ENCODE peak calls at places on chromosome 15, in seven cellular contexts. One of them, this sample, is unnamed. For H3K4me1, the result is how much of the 10 kb centered on the place peaks cover.

GRCh38 chr15:87287156-87287555 is 969.4 kb downstream of the NTRK3 start:
- DNase-seq in tibial nerve: no peak
- DNase-seq in stomach: no peak
- DNase-seq in transverse colon: no peak
- DNase-seq in IMR-90: peak
- DNase-seq in lower lobe of right lung: no peak
- DNase-seq in ovary: no peak
- DNase-seq in this sample: no peak

GRCh38 chr15:40106203-40107161 is 2.2 kb downstream of the BMF start:
- DNase-seq in ovary: peak
- DNase-seq in transverse colon: peak
- DNase-seq in IMR-90: peak
- DNase-seq in stomach: peak
- DNase-seq in lower lobe of right lung: peak
- DNase-seq in tibial nerve: peak
- DNase-seq in this sample: peak

GRCh38 chr15:23566070-23567050 is 886 bp downstream of the MKRN3 start:
- DNase-seq in transverse colon: no peak
- DNase-seq in ovary: no peak
- DNase-seq in stomach: no peak
- DNase-seq in IMR-90: no peak
- DNase-seq in lower lobe of right lung: no peak
- DNase-seq in tibial nerve: no peak
- DNase-seq in this sample: no peak

GRCh38 chr15:41965441-41966413 is 6.6 kb downstream of the EHD4 start:
- DNase-seq in stomach: peak
- DNase-seq in transverse colon: peak
- DNase-seq in tibial nerve: no peak
- DNase-seq in ovary: no peak
- DNase-seq in IMR-90: peak
- DNase-seq in lower lobe of right lung: no peak
- DNase-seq in this sample: peak

GRCh38 chr15:85142324-85142723 is 160.7 kb downstream of the PDE8A start:
- DNase-seq in stomach: no peak
- DNase-seq in tibial nerve: no peak
- DNase-seq in IMR-90: peak
- DNase-seq in ovary: no peak
- DNase-seq in lower lobe of right lung: no peak
- DNase-seq in transverse colon: no peak
- DNase-seq in this sample: no peak

GRCh38 chr15:62626903-62627302 is 415.6 kb upstream of the TPM1 start:
- DNase-seq in lower lobe of right lung: no peak
- DNase-seq in transverse colon: no peak
- DNase-seq in ovary: no peak
- DNase-seq in stomach: no peak
- DNase-seq in tibial nerve: no peak
- DNase-seq in IMR-90: no peak
- DNase-seq in this sample: no peak

GRCh38 chr15:50231761-50232160 is 33.8 kb downstream of the HDC start:
- DNase-seq in transverse colon: no peak
- DNase-seq in stomach: no peak
- DNase-seq in ovary: no peak
- DNase-seq in tibial nerve: no peak
- DNase-seq in lower lobe of right lung: no peak
- DNase-seq in IMR-90: no peak
- DNase-seq in this sample: no peak

GRCh38 chr15:70833897-70834765 is 19.8 kb downstream of the LARP6 start:
- DNase-seq in tibial nerve: no peak
- DNase-seq in ovary: no peak
- DNase-seq in stomach: no peak
- DNase-seq in transverse colon: no peak
- DNase-seq in IMR-90: peak
- DNase-seq in lower lobe of right lung: no peak
- DNase-seq in this sample: no peak

GRCh38 chr15:86079491-86080266 is at the start of gene AGBL1:
- DNase-seq in ovary: no peak
- DNase-seq in transverse colon: no peak
- DNase-seq in lower lobe of right lung: peak
- DNase-seq in IMR-90: no peak
- DNase-seq in stomach: no peak
- DNase-seq in tibial nerve: no peak
- DNase-seq in this sample: no peak

GRCh38 chr15:101060576-101061551 is 141.7 kb downstream of the LRRK1 start:
- DNase-seq in IMR-90: no peak
- DNase-seq in tibial nerve: no peak
- DNase-seq in transverse colon: peak
- DNase-seq in ovary: no peak
- DNase-seq in lower lobe of right lung: no peak
- DNase-seq in stomach: peak
- DNase-seq in this sample: no peak

GRCh38 chr15:33400941-33401340 is 90.2 kb downstream of the RYR3 start:
- DNase-seq in transverse colon: no peak
- DNase-seq in IMR-90: no peak
- DNase-seq in ovary: no peak
- DNase-seq in stomach: no peak
- DNase-seq in lower lobe of right lung: no peak
- DNase-seq in tibial nerve: no peak
- DNase-seq in this sample: no peak

GRCh38 chr15:64009798-64010241 is 36.5 kb downstream of the DAPK2 start:
- DNase-seq in IMR-90: peak
- DNase-seq in ovary: no peak
- DNase-seq in stomach: no peak
- DNase-seq in tibial nerve: no peak
- DNase-seq in transverse colon: no peak
- DNase-seq in lower lobe of right lung: no peak
- DNase-seq in this sample: no peak

GRCh38 chr15:40991355-40991754 is 38.1 kb downstream of the CHAC1 start:
- DNase-seq in tibial nerve: no peak
- DNase-seq in ovary: no peak
- DNase-seq in stomach: no peak
- DNase-seq in lower lobe of right lung: no peak
- DNase-seq in IMR-90: no peak
- DNase-seq in transverse colon: no peak
- DNase-seq in this sample: no peak

GRCh38 chr15:31262901-31263671 is 63.5 kb upstream of the KLF13 start:
- DNase-seq in stomach: peak
- DNase-seq in IMR-90: peak
- DNase-seq in tibial nerve: no peak
- DNase-seq in ovary: peak
- DNase-seq in transverse colon: peak
- DNase-seq in lower lobe of right lung: peak
- DNase-seq in this sample: peak

GRCh38 chr15:78037328-78037727 is 40.2 kb downstream of the TBC1D2B start:
- DNase-seq in ovary: no peak
- DNase-seq in lower lobe of right lung: no peak
- DNase-seq in transverse colon: no peak
- DNase-seq in tibial nerve: no peak
- DNase-seq in IMR-90: no peak
- DNase-seq in stomach: no peak
- DNase-seq in this sample: no peak

GRCh38 chr15:63185206-63185605 is 4.2 kb upstream of the RAB8B start:
- DNase-seq in lower lobe of right lung: no peak
- DNase-seq in stomach: no peak
- DNase-seq in transverse colon: no peak
- DNase-seq in IMR-90: no peak
- DNase-seq in ovary: no peak
- DNase-seq in tibial nerve: no peak
- DNase-seq in this sample: no peak

GRCh38 chr15:90540768-90541167 is 11.0 kb downstream of the CRTC3 start:
- DNase-seq in IMR-90: no peak
- DNase-seq in ovary: no peak
- DNase-seq in tibial nerve: no peak
- DNase-seq in stomach: no peak
- DNase-seq in lower lobe of right lung: no peak
- DNase-seq in transverse colon: no peak
- DNase-seq in this sample: no peak

GRCh38 chr15:90547545-90547944 is 17.8 kb downstream of the CRTC3 start:
- DNase-seq in ovary: no peak
- DNase-seq in transverse colon: no peak
- DNase-seq in lower lobe of right lung: no peak
- DNase-seq in stomach: no peak
- DNase-seq in IMR-90: no peak
- DNase-seq in tibial nerve: no peak
- DNase-seq in this sample: no peak

GRCh38 chr15:90539789-90540188 is 10.1 kb downstream of the CRTC3 start:
- DNase-seq in stomach: no peak
- DNase-seq in lower lobe of right lung: no peak
- DNase-seq in ovary: no peak
- DNase-seq in tibial nerve: no peak
- DNase-seq in transverse colon: no peak
- DNase-seq in IMR-90: no peak
- DNase-seq in this sample: no peak

GRCh38 chr15:90550919-90551318 is 21.2 kb downstream of the CRTC3 start:
- DNase-seq in stomach: no peak
- DNase-seq in ovary: no peak
- DNase-seq in tibial nerve: no peak
- DNase-seq in IMR-90: no peak
- DNase-seq in lower lobe of right lung: no peak
- DNase-seq in transverse colon: no peak
- DNase-seq in this sample: no peak

DNA sequence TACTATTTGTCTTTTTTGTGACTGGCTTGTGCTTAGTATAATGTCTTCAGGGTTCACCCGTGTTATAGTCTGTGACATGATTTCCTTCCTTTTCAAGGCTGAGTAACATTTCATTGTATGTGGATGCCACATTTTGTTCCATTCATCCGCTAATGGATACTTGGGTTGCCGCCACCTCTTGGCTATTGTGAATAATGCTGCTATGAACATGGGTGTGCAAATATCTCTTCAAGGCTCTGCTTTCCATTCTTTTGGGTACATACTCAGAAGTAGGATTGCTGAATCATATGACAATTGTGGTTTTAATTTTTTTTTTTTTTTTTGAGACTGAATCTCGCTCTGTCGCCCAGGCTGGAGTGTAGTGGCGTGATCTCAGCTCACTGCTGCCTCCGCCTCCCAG is 15.4 kb downstream of the CRTC3 start:
- DNase-seq in IMR-90: no peak
- DNase-seq in transverse colon: no peak
- DNase-seq in ovary: no peak
- DNase-seq in stomach: no peak
- DNase-seq in tibial nerve: no peak
- DNase-seq in lower lobe of right lung: no peak
- DNase-seq in this sample: no peak
- TF ChIP-seq CTCF in IMR-90: no peak
- TF ChIP-seq CTCF in transverse colon: no peak
- TF ChIP-seq CTCF in ovary: no peak
- TF ChIP-seq CTCF in stomach: no peak
- TF ChIP-seq CTCF in tibial nerve: no peak
- TF ChIP-seq CTCF in lower lobe of right lung: no peak
- TF ChIP-seq CTCF in this sample: no peak

GRCh38 chr15:75043509-75044257 is 20.3 kb downstream of the PPCDC start:
- DNase-seq in ovary: peak
- DNase-seq in transverse colon: peak
- DNase-seq in tibial nerve: peak
- DNase-seq in IMR-90: peak
- DNase-seq in lower lobe of right lung: peak
- DNase-seq in stomach: peak
- DNase-seq in this sample: peak

GRCh38 chr15:75048394-75048793 is 25.0 kb downstream of the PPCDC start:
- DNase-seq in IMR-90: no peak
- DNase-seq in tibial nerve: no peak
- DNase-seq in ovary: no peak
- DNase-seq in stomach: no peak
- DNase-seq in lower lobe of right lung: no peak
- DNase-seq in transverse colon: no peak
- DNase-seq in this sample: no peak

GRCh38 chr15:75042730-75043508 is 19.5 kb downstream of the PPCDC start:
- DNase-seq in transverse colon: peak
- DNase-seq in lower lobe of right lung: peak
- DNase-seq in stomach: peak
- DNase-seq in IMR-90: peak
- DNase-seq in ovary: peak
- DNase-seq in tibial nerve: peak
- DNase-seq in this sample: peak

GRCh38 chr15:75045332-75046015 is 22.1 kb downstream of the PPCDC start:
- DNase-seq in ovary: no peak
- DNase-seq in transverse colon: no peak
- DNase-seq in lower lobe of right lung: no peak
- DNase-seq in stomach: no peak
- DNase-seq in IMR-90: no peak
- DNase-seq in tibial nerve: no peak
- DNase-seq in this sample: no peak

GRCh38 chr15:75044258-75044878 is 21.0 kb downstream of the PPCDC start:
- DNase-seq in stomach: no peak
- DNase-seq in tibial nerve: no peak
- DNase-seq in lower lobe of right lung: no peak
- DNase-seq in ovary: no peak
- DNase-seq in transverse colon: no peak
- DNase-seq in IMR-90: no peak
- DNase-seq in this sample: no peak
- H3K4me1 ChIP-seq in stomach: half or more
- H3K4me1 ChIP-seq in tibial nerve: half or more
- H3K4me1 ChIP-seq in lower lobe of right lung: half or more
- H3K4me1 ChIP-seq in ovary: under half
- H3K4me1 ChIP-seq in transverse colon: half or more
- H3K4me1 ChIP-seq in IMR-90: under half
- H3K4me1 ChIP-seq in this sample: half or more

DNA sequence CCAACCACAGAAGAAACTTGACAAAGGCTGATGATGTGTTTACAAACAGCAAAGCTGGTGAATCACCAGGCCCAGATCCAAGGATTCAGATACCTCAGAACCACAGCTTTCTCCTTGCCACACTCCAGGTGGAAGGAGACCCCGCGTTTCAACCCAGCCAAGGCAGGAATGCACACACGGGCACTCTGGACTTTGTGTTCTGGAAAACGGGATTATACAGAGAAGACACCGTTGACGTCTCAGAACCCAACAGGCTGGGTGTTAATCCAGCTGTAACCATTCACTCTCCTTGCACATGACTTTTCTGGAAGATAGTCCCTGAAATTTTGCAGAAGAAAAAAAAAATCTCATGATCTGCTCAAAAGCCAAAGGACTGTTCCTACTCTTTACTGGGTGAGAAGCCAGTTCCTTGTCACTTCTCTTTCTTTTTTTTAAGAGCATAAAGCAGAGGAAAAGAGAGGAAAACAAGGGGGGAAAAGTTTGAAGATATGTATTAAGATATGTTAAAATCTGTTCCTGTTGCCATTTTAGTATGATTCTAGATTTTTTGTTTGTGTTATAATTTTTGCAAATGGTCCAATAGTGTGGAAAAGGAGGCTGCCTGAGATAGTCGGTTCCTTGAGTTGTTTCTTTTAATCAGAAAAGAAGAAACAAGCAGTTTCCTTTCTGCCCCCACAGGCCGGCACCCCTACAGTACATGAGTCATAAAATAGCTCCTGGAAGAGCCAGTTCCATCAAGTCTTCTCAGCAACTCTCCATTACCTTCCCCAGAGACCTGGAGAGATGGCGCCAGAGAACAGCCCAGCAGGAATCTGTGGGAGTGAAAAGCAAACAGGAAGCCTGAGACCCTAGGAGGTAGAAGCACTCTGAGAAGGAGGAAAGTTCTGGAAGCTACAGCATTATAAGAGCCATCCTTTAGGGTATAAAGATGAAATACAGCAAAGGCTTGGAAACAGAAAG is 73.1 kb downstream of the RORA start:
- DNase-seq in stomach: no peak
- DNase-seq in tibial nerve: peak
- DNase-seq in lower lobe of right lung: no peak
- DNase-seq in IMR-90: no peak
- DNase-seq in ovary: peak
- DNase-seq in transverse colon: peak
- DNase-seq in this sample: peak
- TF ChIP-seq CTCF in stomach: no peak
- TF ChIP-seq CTCF in tibial nerve: no peak
- TF ChIP-seq CTCF in lower lobe of right lung: no peak
- TF ChIP-seq CTCF in IMR-90: no peak
- TF ChIP-seq CTCF in ovary: no peak
- TF ChIP-seq CTCF in transverse colon: no peak
- TF ChIP-seq CTCF in this sample: no peak

GRCh38 chr15:67100808-67101581 is 35.6 kb downstream of the SMAD3 start:
- DNase-seq in lower lobe of right lung: no peak
- DNase-seq in transverse colon: no peak
- DNase-seq in stomach: no peak
- DNase-seq in ovary: no peak
- DNase-seq in IMR-90: no peak
- DNase-seq in tibial nerve: no peak
- DNase-seq in this sample: no peak
- H3K4me1 ChIP-seq in lower lobe of right lung: half or more
- H3K4me1 ChIP-seq in transverse colon: half or more
- H3K4me1 ChIP-seq in stomach: half or more
- H3K4me1 ChIP-seq in ovary: under half
- H3K4me1 ChIP-seq in IMR-90: half or more
- H3K4me1 ChIP-seq in tibial nerve: half or more
- H3K4me1 ChIP-seq in this sample: half or more